ENCODE peak calls at places on chromosomes 7 and 10, in eight cellular contexts. One of them, this sample, is unnamed.

GRCh38 chr7:19060870-19061269 is 56.6 kb downstream of the TWIST1 start:
- DNase-seq in NCI-H1092: no peak
- DNase-seq in NCI-H510A: no peak
- DNase-seq in GM12878: no peak
- DNase-seq in bronchial epithelial cell: peak
- DNase-seq in SW480: peak
- DNase-seq in T follicular helper cell: no peak
- DNase-seq in HS-27A: no peak
- DNase-seq in this sample: peak

GRCh38 chr7:136656516-136656915 is 211.9 kb upstream of the CHRM2 start:
- DNase-seq in SW480: no peak
- DNase-seq in HS-27A: no peak
- DNase-seq in bronchial epithelial cell: no peak
- DNase-seq in T follicular helper cell: no peak
- DNase-seq in GM12878: no peak
- DNase-seq in NCI-H1092: no peak
- DNase-seq in NCI-H510A: no peak
- DNase-seq in this sample: no peak

GRCh38 chr7:56493196-56493595 is 377.0 kb upstream of the NUPR2 start:
- DNase-seq in HS-27A: no peak
- DNase-seq in NCI-H510A: no peak
- DNase-seq in T follicular helper cell: no peak
- DNase-seq in SW480: no peak
- DNase-seq in GM12878: no peak
- DNase-seq in NCI-H1092: no peak
- DNase-seq in bronchial epithelial cell: no peak
- DNase-seq in this sample: no peak

GRCh38 chr10:120186506-120186905 is 270.5 kb upstream of the PLPP4 start:
- DNase-seq in HS-27A: no peak
- DNase-seq in T follicular helper cell: no peak
- DNase-seq in SW480: no peak
- DNase-seq in NCI-H1092: no peak
- DNase-seq in bronchial epithelial cell: no peak
- DNase-seq in GM12878: no peak
- DNase-seq in NCI-H510A: peak
- DNase-seq in this sample: no peak

GRCh38 chr7:23058412-23059096 is 44.6 kb upstream of the HYCC1 start:
- DNase-seq in NCI-H510A: no peak
- DNase-seq in HS-27A: no peak
- DNase-seq in bronchial epithelial cell: no peak
- DNase-seq in T follicular helper cell: no peak
- DNase-seq in NCI-H1092: no peak
- DNase-seq in GM12878: no peak
- DNase-seq in SW480: no peak
- DNase-seq in this sample: no peak

GRCh38 chr10:43120116-43120947 is 17.9 kb upstream of the CSGALNACT2 start:
- DNase-seq in SW480: no peak
- DNase-seq in bronchial epithelial cell: no peak
- DNase-seq in NCI-H510A: no peak
- DNase-seq in HS-27A: no peak
- DNase-seq in NCI-H1092: no peak
- DNase-seq in T follicular helper cell: no peak
- DNase-seq in GM12878: no peak
- DNase-seq in this sample: no peak

GRCh38 chr7:65971021-65971420 is 11.0 kb downstream of the GUSB start:
- DNase-seq in T follicular helper cell: no peak
- DNase-seq in GM12878: no peak
- DNase-seq in NCI-H510A: no peak
- DNase-seq in NCI-H1092: no peak
- DNase-seq in SW480: no peak
- DNase-seq in bronchial epithelial cell: no peak
- DNase-seq in HS-27A: no peak
- DNase-seq in this sample: no peak

GRCh38 chr7:68433462-68433861 is 1164.8 kb upstream of the AUTS2 start:
- DNase-seq in HS-27A: no peak
- DNase-seq in NCI-H1092: no peak
- DNase-seq in T follicular helper cell: no peak
- DNase-seq in bronchial epithelial cell: no peak
- DNase-seq in NCI-H510A: no peak
- DNase-seq in SW480: no peak
- DNase-seq in GM12878: no peak
- DNase-seq in this sample: no peak

GRCh38 chr7:112481833-112482669 is 1.3 kb downstream of the LSMEM1 start:
- DNase-seq in NCI-H1092: no peak
- DNase-seq in T follicular helper cell: no peak
- DNase-seq in bronchial epithelial cell: peak
- DNase-seq in GM12878: no peak
- DNase-seq in SW480: peak
- DNase-seq in HS-27A: peak
- DNase-seq in NCI-H510A: no peak
- DNase-seq in this sample: peak

GRCh38 chr10:132612571-132613504 is 75.3 kb downstream of the INPP5A start:
- DNase-seq in T follicular helper cell: no peak
- DNase-seq in NCI-H1092: no peak
- DNase-seq in NCI-H510A: no peak
- DNase-seq in HS-27A: no peak
- DNase-seq in GM12878: no peak
- DNase-seq in bronchial epithelial cell: no peak
- DNase-seq in SW480: no peak
- DNase-seq in this sample: no peak

GRCh38 chr7:52270301-52270700 is 765.1 kb upstream of the POM121L12 start:
- DNase-seq in GM12878: no peak
- DNase-seq in NCI-H1092: no peak
- DNase-seq in SW480: no peak
- DNase-seq in T follicular helper cell: no peak
- DNase-seq in NCI-H510A: no peak
- DNase-seq in bronchial epithelial cell: peak
- DNase-seq in HS-27A: no peak
- DNase-seq in this sample: no peak

GRCh38 chr10:88082806-88083596 is 219.6 kb downstream of the PTEN start:
- DNase-seq in NCI-H510A: no peak
- DNase-seq in T follicular helper cell: no peak
- DNase-seq in NCI-H1092: no peak
- DNase-seq in SW480: no peak
- DNase-seq in bronchial epithelial cell: peak
- DNase-seq in HS-27A: no peak
- DNase-seq in GM12878: no peak
- DNase-seq in this sample: peak

GRCh38 chr7:156579566-156579965 is 61.0 kb upstream of the RNF32 start:
- DNase-seq in bronchial epithelial cell: no peak
- DNase-seq in HS-27A: no peak
- DNase-seq in GM12878: no peak
- DNase-seq in SW480: no peak
- DNase-seq in NCI-H1092: no peak
- DNase-seq in T follicular helper cell: no peak
- DNase-seq in NCI-H510A: no peak
- DNase-seq in this sample: no peak

GRCh38 chr10:48651293-48651692 is 33.4 kb upstream of the WDFY4 start:
- DNase-seq in NCI-H510A: peak
- DNase-seq in GM12878: no peak
- DNase-seq in bronchial epithelial cell: no peak
- DNase-seq in NCI-H1092: no peak
- DNase-seq in T follicular helper cell: no peak
- DNase-seq in HS-27A: no peak
- DNase-seq in SW480: no peak
- DNase-seq in this sample: no peak

GRCh38 chr7:37508063-37508462 is 59.4 kb upstream of the ELMO1 start:
- DNase-seq in HS-27A: no peak
- DNase-seq in GM12878: no peak
- DNase-seq in NCI-H510A: no peak
- DNase-seq in bronchial epithelial cell: no peak
- DNase-seq in SW480: no peak
- DNase-seq in NCI-H1092: no peak
- DNase-seq in T follicular helper cell: no peak
- DNase-seq in this sample: no peak

GRCh38 chr7:7829667-7830066 is 111.3 kb upstream of the RPA3 start:
- DNase-seq in HS-27A: no peak
- DNase-seq in bronchial epithelial cell: peak
- DNase-seq in NCI-H510A: no peak
- DNase-seq in T follicular helper cell: no peak
- DNase-seq in NCI-H1092: no peak
- DNase-seq in SW480: no peak
- DNase-seq in GM12878: no peak
- DNase-seq in this sample: peak

GRCh38 chr7:15459018-15459621 is 102.7 kb downstream of the AGMO start:
- DNase-seq in HS-27A: no peak
- DNase-seq in NCI-H510A: no peak
- DNase-seq in GM12878: no peak
- DNase-seq in T follicular helper cell: no peak
- DNase-seq in bronchial epithelial cell: no peak
- DNase-seq in SW480: no peak
- DNase-seq in NCI-H1092: peak
- DNase-seq in this sample: no peak

GRCh38 chr10:33276282-33276923 is 58.1 kb downstream of the NRP1 start:
- DNase-seq in NCI-H510A: no peak
- DNase-seq in GM12878: no peak
- DNase-seq in T follicular helper cell: no peak
- DNase-seq in HS-27A: no peak
- DNase-seq in NCI-H1092: no peak
- DNase-seq in bronchial epithelial cell: peak
- DNase-seq in SW480: no peak
- DNase-seq in this sample: peak

GRCh38 chr10:125265579-125265955 is 105.2 kb upstream of the CTBP2 start:
- DNase-seq in NCI-H1092: no peak
- DNase-seq in T follicular helper cell: no peak
- DNase-seq in GM12878: no peak
- DNase-seq in bronchial epithelial cell: no peak
- DNase-seq in SW480: no peak
- DNase-seq in HS-27A: no peak
- DNase-seq in NCI-H510A: no peak
- DNase-seq in this sample: no peak